ENCODE peak calls at places on chromosomes 2 and 18, in ten cellular contexts. Z, I, S, T, F, O, Y, M, Q and U are unnamed samples.

GRCh38 chr18:9049495-9049809 is 53.0 kb upstream of the NDUFV2 start:
- DNase-seq in I (no peak), O (no peak), M (no peak), Q (no peak), Z (no peak), S (no peak), Y (no peak), T (no peak), F (no peak), U (no peak)

GRCh38 chr2:53127061-53127650 is 640.4 kb upstream of the CHAC2 start:
- DNase-seq in S (no peak), T (no peak), Z (no peak), Y (no peak), O (no peak), I (no peak), F (no peak), Q (no peak), M (no peak), U (no peak)

GRCh38 chr18:48023334-48024008 is 93.0 kb upstream of the SMAD2 start:
- DNase-seq in T (no peak), O (peak; percentile 80), S (peak; percentile 59), Z (peak; percentile 52), M (no peak), Y (peak; percentile 44), Q (peak; percentile 69), I (peak; percentile 57), F (peak; percentile 67), U (no peak)

GRCh38 chr2:232369126-232369955 is 9.2 kb upstream of the ALPP start:
- DNase-seq in Y (peak; percentile 52), T (no peak), F (no peak), M (no peak), Z (no peak), Q (no peak), I (no peak), S (no peak), O (no peak), U (no peak)

GRCh38 chr2:45734952-45735351 is 83.5 kb downstream of the PRKCE start:
- DNase-seq in F (no peak), S (no peak), M (peak; percentile 29), Q (peak; percentile 37), Y (no peak), I (no peak), T (no peak), O (no peak), Z (no peak), U (no peak)

GRCh38 chr2:241571821-241572620 is 13.5 kb downstream of the BOK start:
- DNase-seq in Q (no peak), Y (peak; percentile 48), I (no peak), F (no peak), T (no peak), Z (no peak), M (no peak), O (no peak), S (no peak), U (no peak)

GRCh38 chr2:157433335-157433890 is 10.5 kb downstream of the CYTIP start:
- DNase-seq in I (no peak), Q (no peak), M (no peak), S (no peak), O (no peak), Y (no peak), T (no peak), Z (no peak), F (no peak), U (no peak)

GRCh38 chr2:212359425-212360067 is 179.1 kb downstream of the ERBB4 start:
- DNase-seq in I (no peak), Y (no peak), M (no peak), S (no peak), T (no peak), O (no peak), F (peak; percentile 12), Q (no peak), Z (no peak), U (no peak)

GRCh38 chr18:78720456-78721250 is 259.0 kb upstream of the SALL3 start:
- DNase-seq in I (no peak), S (no peak), O (no peak), Q (no peak), M (no peak), Z (no peak), T (no peak), Y (peak; percentile 53), F (no peak), U (no peak)

GRCh38 chr18:5534845-5535244 is 9.0 kb downstream of the EPB41L3 start:
- DNase-seq in I (no peak), T (no peak), O (no peak), Z (no peak), Q (no peak), Y (no peak), F (no peak), S (no peak), M (no peak), U (no peak)
- TF ChIP-seq CTCF in I (no peak), T (no peak), O (no peak), Z (no peak), Q (no peak), Y (no peak), F (no peak), S (no peak), M (no peak), U (no peak)

GRCh38 chr2:190535119-190535439 is 557 bp upstream of the NEMP2 start:
- DNase-seq in O (no peak), S (no peak), Y (no peak), F (no peak), Q (no peak), Z (no peak), I (no peak), T (no peak), M (no peak), U (no peak)

GRCh38 chr2:190534310-190535118 is at the start of gene NEMP2:
- DNase-seq in O (peak; percentile 58), M (peak; percentile 47), S (peak; percentile 88), Z (peak; percentile 76), I (peak; percentile 81), Q (peak; percentile 95), F (peak; percentile 78), Y (peak; percentile 93), T (no peak), U (peak; percentile 91)

GRCh38 chr2:190532581-190532980 is 1.9 kb downstream of the NEMP2 start:
- DNase-seq in F (no peak), M (no peak), T (no peak), O (no peak), Q (peak; percentile 30), Z (no peak), S (no peak), Y (no peak), I (no peak), U (no peak)

GRCh38 chr2:190533175-190533967 is 1.2 kb downstream of the NEMP2 start:
- DNase-seq in Q (peak; percentile 47), Y (no peak), Z (no peak), O (no peak), T (no peak), S (no peak), F (no peak), I (no peak), M (no peak), U (no peak)

GRCh38 chr2:190533968-190534309 is 583 bp downstream of the NEMP2 start:
- DNase-seq in F (no peak), T (no peak), I (no peak), S (no peak), O (no peak), Y (no peak), Q (peak; percentile 66), M (peak; percentile 32), Z (no peak), U (no peak)
- TF ChIP-seq CTCF in F (no peak), T (no peak), I (no peak), S (no peak), O (no peak), Y (no peak), Q (no peak), M (no peak), Z (no peak), U (no peak)

GRCh38 chr2:15706424-15706823 is 114.8 kb downstream of the DDX1 start:
- DNase-seq in T (no peak), Z (no peak), Q (no peak), Y (no peak), I (no peak), F (no peak), S (no peak), O (no peak), M (no peak), U (no peak)
- TF ChIP-seq CTCF in T (no peak), Z (no peak), Q (no peak), Y (no peak), I (no peak), F (no peak), S (no peak), O (no peak), M (no peak), U (no peak)

GRCh38 chr2:2842466-2842865 is 511.4 kb upstream of the MYT1L start:
- DNase-seq in O (no peak), Q (no peak), Y (peak; percentile 44), I (no peak), M (no peak), T (no peak), Z (no peak), S (no peak), F (no peak), U (peak; percentile 73)
- TF ChIP-seq CTCF in O (no peak), Q (no peak), Y (no peak), I (no peak), M (no peak), T (no peak), Z (no peak), S (no peak), F (no peak), U (no peak)